ENCODE peak calls at places on chromosomes 6 and 20, in seven cellular contexts. One of them, this sample, is unnamed.

GRCh38 chr20:51318058-51318960 is 224.2 kb downstream of the NFATC2 start:
- DNase-seq in activated CD4-positive, CD25-positive, alpha-beta regulatory T cell treated with anti-CD3 and anti-CD28 coated beads, Interleukin-2, amount 50 U/mL, for 72 hours: peak; percentile 63
- DNase-seq in skeletal muscle cell: no peak
- DNase-seq in stimulated activated CD4-positive, alpha-beta T cell treated with anti-CD3 and anti-CD28 coated beads, Interleukin-1b, Interleukin-23, amount 100 ng/mL, for 48 hours: peak; percentile 72
- DNase-seq in Calu3: peak; percentile 69
- DNase-seq in heart right ventricle: peak; percentile 27
- DNase-seq in aorta: no peak
- DNase-seq in this sample: peak; percentile 64

GRCh38 chr6:149900620-149901443 is 2.9 kb upstream of the RAET1E start:
- DNase-seq in activated CD4-positive, CD25-positive, alpha-beta regulatory T cell treated with anti-CD3 and anti-CD28 coated beads, Interleukin-2, amount 50 U/mL, for 72 hours: no peak
- DNase-seq in skeletal muscle cell: no peak
- DNase-seq in stimulated activated CD4-positive, alpha-beta T cell treated with anti-CD3 and anti-CD28 coated beads, Interleukin-1b, Interleukin-23, amount 100 ng/mL, for 48 hours: no peak
- DNase-seq in Calu3: no peak
- DNase-seq in heart right ventricle: no peak
- DNase-seq in aorta: peak; percentile 53
- DNase-seq in this sample: no peak

GRCh38 chr6:127397729-127398609 is 54.6 kb upstream of the ECHDC1 start:
- DNase-seq in activated CD4-positive, CD25-positive, alpha-beta regulatory T cell treated with anti-CD3 and anti-CD28 coated beads, Interleukin-2, amount 50 U/mL, for 72 hours: no peak
- DNase-seq in skeletal muscle cell: no peak
- DNase-seq in stimulated activated CD4-positive, alpha-beta T cell treated with anti-CD3 and anti-CD28 coated beads, Interleukin-1b, Interleukin-23, amount 100 ng/mL, for 48 hours: no peak
- DNase-seq in Calu3: no peak
- DNase-seq in heart right ventricle: no peak
- DNase-seq in aorta: no peak
- DNase-seq in this sample: no peak

GRCh38 chr20:44092551-44093248 is 94.3 kb downstream of the JPH2 start:
- DNase-seq in activated CD4-positive, CD25-positive, alpha-beta regulatory T cell treated with anti-CD3 and anti-CD28 coated beads, Interleukin-2, amount 50 U/mL, for 72 hours: no peak
- DNase-seq in skeletal muscle cell: no peak
- DNase-seq in stimulated activated CD4-positive, alpha-beta T cell treated with anti-CD3 and anti-CD28 coated beads, Interleukin-1b, Interleukin-23, amount 100 ng/mL, for 48 hours: no peak
- DNase-seq in Calu3: peak; percentile 54
- DNase-seq in heart right ventricle: no peak
- DNase-seq in aorta: no peak
- DNase-seq in this sample: no peak

GRCh38 chr20:51037499-51038110 is 14.7 kb upstream of the KCNG1 start:
- DNase-seq in activated CD4-positive, CD25-positive, alpha-beta regulatory T cell treated with anti-CD3 and anti-CD28 coated beads, Interleukin-2, amount 50 U/mL, for 72 hours: no peak
- DNase-seq in skeletal muscle cell: no peak
- DNase-seq in stimulated activated CD4-positive, alpha-beta T cell treated with anti-CD3 and anti-CD28 coated beads, Interleukin-1b, Interleukin-23, amount 100 ng/mL, for 48 hours: no peak
- DNase-seq in Calu3: no peak
- DNase-seq in heart right ventricle: no peak
- DNase-seq in aorta: no peak
- DNase-seq in this sample: no peak

GRCh38 chr6:170035896-170036295 is 255.0 kb downstream of the DLL1 start:
- DNase-seq in activated CD4-positive, CD25-positive, alpha-beta regulatory T cell treated with anti-CD3 and anti-CD28 coated beads, Interleukin-2, amount 50 U/mL, for 72 hours: no peak
- DNase-seq in skeletal muscle cell: no peak
- DNase-seq in stimulated activated CD4-positive, alpha-beta T cell treated with anti-CD3 and anti-CD28 coated beads, Interleukin-1b, Interleukin-23, amount 100 ng/mL, for 48 hours: no peak
- DNase-seq in Calu3: no peak
- DNase-seq in heart right ventricle: no peak
- DNase-seq in aorta: peak; percentile 35
- DNase-seq in this sample: peak; percentile 2

GRCh38 chr6:34642427-34642826 is 54.1 kb downstream of the ILRUN start:
- DNase-seq in activated CD4-positive, CD25-positive, alpha-beta regulatory T cell treated with anti-CD3 and anti-CD28 coated beads, Interleukin-2, amount 50 U/mL, for 72 hours: no peak
- DNase-seq in skeletal muscle cell: no peak
- DNase-seq in stimulated activated CD4-positive, alpha-beta T cell treated with anti-CD3 and anti-CD28 coated beads, Interleukin-1b, Interleukin-23, amount 100 ng/mL, for 48 hours: no peak
- DNase-seq in Calu3: no peak
- DNase-seq in heart right ventricle: no peak
- DNase-seq in aorta: no peak
- DNase-seq in this sample: no peak

GRCh38 chr20:48722737-48723191 is 105.0 kb downstream of the PREX1 start:
- DNase-seq in activated CD4-positive, CD25-positive, alpha-beta regulatory T cell treated with anti-CD3 and anti-CD28 coated beads, Interleukin-2, amount 50 U/mL, for 72 hours: no peak
- DNase-seq in skeletal muscle cell: no peak
- DNase-seq in stimulated activated CD4-positive, alpha-beta T cell treated with anti-CD3 and anti-CD28 coated beads, Interleukin-1b, Interleukin-23, amount 100 ng/mL, for 48 hours: no peak
- DNase-seq in Calu3: peak; percentile 37
- DNase-seq in heart right ventricle: no peak
- DNase-seq in aorta: peak; percentile 85
- DNase-seq in this sample: no peak

GRCh38 chr6:5302995-5303622 is 41.8 kb downstream of the FARS2 start:
- DNase-seq in activated CD4-positive, CD25-positive, alpha-beta regulatory T cell treated with anti-CD3 and anti-CD28 coated beads, Interleukin-2, amount 50 U/mL, for 72 hours: peak; percentile 54
- DNase-seq in skeletal muscle cell: no peak
- DNase-seq in stimulated activated CD4-positive, alpha-beta T cell treated with anti-CD3 and anti-CD28 coated beads, Interleukin-1b, Interleukin-23, amount 100 ng/mL, for 48 hours: peak; percentile 60
- DNase-seq in Calu3: peak; percentile 51
- DNase-seq in heart right ventricle: peak; percentile 22
- DNase-seq in aorta: no peak
- DNase-seq in this sample: peak; percentile 57

GRCh38 chr6:54366647-54367327 is 58.5 kb downstream of the TINAG start:
- DNase-seq in activated CD4-positive, CD25-positive, alpha-beta regulatory T cell treated with anti-CD3 and anti-CD28 coated beads, Interleukin-2, amount 50 U/mL, for 72 hours: no peak
- DNase-seq in skeletal muscle cell: no peak
- DNase-seq in stimulated activated CD4-positive, alpha-beta T cell treated with anti-CD3 and anti-CD28 coated beads, Interleukin-1b, Interleukin-23, amount 100 ng/mL, for 48 hours: no peak
- DNase-seq in Calu3: peak; percentile 24
- DNase-seq in heart right ventricle: no peak
- DNase-seq in aorta: no peak
- DNase-seq in this sample: no peak

GRCh38 chr20:10216146-10216741 is 2.4 kb upstream of the SNAP25 start:
- DNase-seq in activated CD4-positive, CD25-positive, alpha-beta regulatory T cell treated with anti-CD3 and anti-CD28 coated beads, Interleukin-2, amount 50 U/mL, for 72 hours: no peak
- DNase-seq in skeletal muscle cell: peak; percentile 1
- DNase-seq in stimulated activated CD4-positive, alpha-beta T cell treated with anti-CD3 and anti-CD28 coated beads, Interleukin-1b, Interleukin-23, amount 100 ng/mL, for 48 hours: no peak
- DNase-seq in Calu3: no peak
- DNase-seq in heart right ventricle: no peak
- DNase-seq in aorta: no peak
- DNase-seq in this sample: no peak

GRCh38 chr6:98463038-98463437 is 371.3 kb upstream of the POU3F2 start:
- DNase-seq in activated CD4-positive, CD25-positive, alpha-beta regulatory T cell treated with anti-CD3 and anti-CD28 coated beads, Interleukin-2, amount 50 U/mL, for 72 hours: no peak
- DNase-seq in skeletal muscle cell: no peak
- DNase-seq in stimulated activated CD4-positive, alpha-beta T cell treated with anti-CD3 and anti-CD28 coated beads, Interleukin-1b, Interleukin-23, amount 100 ng/mL, for 48 hours: no peak
- DNase-seq in Calu3: no peak
- DNase-seq in heart right ventricle: no peak
- DNase-seq in aorta: no peak
- DNase-seq in this sample: no peak

GRCh38 chr20:36550797-36551299 is 9.5 kb downstream of the MYL9 start:
- DNase-seq in activated CD4-positive, CD25-positive, alpha-beta regulatory T cell treated with anti-CD3 and anti-CD28 coated beads, Interleukin-2, amount 50 U/mL, for 72 hours: no peak
- DNase-seq in skeletal muscle cell: no peak
- DNase-seq in stimulated activated CD4-positive, alpha-beta T cell treated with anti-CD3 and anti-CD28 coated beads, Interleukin-1b, Interleukin-23, amount 100 ng/mL, for 48 hours: no peak
- DNase-seq in Calu3: no peak
- DNase-seq in heart right ventricle: no peak
- DNase-seq in aorta: peak; percentile 76
- DNase-seq in this sample: peak; percentile 69

GRCh38 chr6:122033564-122034181 is 365.8 kb upstream of the HSF2 start:
- DNase-seq in activated CD4-positive, CD25-positive, alpha-beta regulatory T cell treated with anti-CD3 and anti-CD28 coated beads, Interleukin-2, amount 50 U/mL, for 72 hours: no peak
- DNase-seq in skeletal muscle cell: no peak
- DNase-seq in stimulated activated CD4-positive, alpha-beta T cell treated with anti-CD3 and anti-CD28 coated beads, Interleukin-1b, Interleukin-23, amount 100 ng/mL, for 48 hours: no peak
- DNase-seq in Calu3: peak; percentile 9
- DNase-seq in heart right ventricle: no peak
- DNase-seq in aorta: no peak
- DNase-seq in this sample: no peak

GRCh38 chr20:44491635-44492395 is 16.1 kb downstream of the TTPAL start:
- DNase-seq in activated CD4-positive, CD25-positive, alpha-beta regulatory T cell treated with anti-CD3 and anti-CD28 coated beads, Interleukin-2, amount 50 U/mL, for 72 hours: no peak
- DNase-seq in skeletal muscle cell: peak; percentile 61
- DNase-seq in stimulated activated CD4-positive, alpha-beta T cell treated with anti-CD3 and anti-CD28 coated beads, Interleukin-1b, Interleukin-23, amount 100 ng/mL, for 48 hours: no peak
- DNase-seq in Calu3: no peak
- DNase-seq in heart right ventricle: no peak
- DNase-seq in aorta: no peak
- DNase-seq in this sample: peak; percentile 48

GRCh38 chr6:137117605-137118004 is 55.8 kb downstream of the IL22RA2 start:
- DNase-seq in activated CD4-positive, CD25-positive, alpha-beta regulatory T cell treated with anti-CD3 and anti-CD28 coated beads, Interleukin-2, amount 50 U/mL, for 72 hours: no peak
- DNase-seq in skeletal muscle cell: no peak
- DNase-seq in stimulated activated CD4-positive, alpha-beta T cell treated with anti-CD3 and anti-CD28 coated beads, Interleukin-1b, Interleukin-23, amount 100 ng/mL, for 48 hours: no peak
- DNase-seq in Calu3: no peak
- DNase-seq in heart right ventricle: no peak
- DNase-seq in aorta: no peak
- DNase-seq in this sample: no peak

GRCh38 chr6:79671605-79672266 is 40.6 kb downstream of the SH3BGRL2 start:
- DNase-seq in activated CD4-positive, CD25-positive, alpha-beta regulatory T cell treated with anti-CD3 and anti-CD28 coated beads, Interleukin-2, amount 50 U/mL, for 72 hours: no peak
- DNase-seq in skeletal muscle cell: no peak
- DNase-seq in stimulated activated CD4-positive, alpha-beta T cell treated with anti-CD3 and anti-CD28 coated beads, Interleukin-1b, Interleukin-23, amount 100 ng/mL, for 48 hours: peak; percentile 51
- DNase-seq in Calu3: peak; percentile 88
- DNase-seq in heart right ventricle: peak; percentile 15
- DNase-seq in aorta: no peak
- DNase-seq in this sample: peak; percentile 51

GRCh38 chr6:141347906-141348492 is 784.7 kb upstream of the GJE1 start:
- DNase-seq in activated CD4-positive, CD25-positive, alpha-beta regulatory T cell treated with anti-CD3 and anti-CD28 coated beads, Interleukin-2, amount 50 U/mL, for 72 hours: no peak
- DNase-seq in skeletal muscle cell: no peak
- DNase-seq in stimulated activated CD4-positive, alpha-beta T cell treated with anti-CD3 and anti-CD28 coated beads, Interleukin-1b, Interleukin-23, amount 100 ng/mL, for 48 hours: no peak
- DNase-seq in Calu3: no peak
- DNase-seq in heart right ventricle: no peak
- DNase-seq in aorta: no peak
- DNase-seq in this sample: no peak

GRCh38 chr20:63182425-63182824 is 33.5 kb downstream of the YTHDF1 start:
- DNase-seq in activated CD4-positive, CD25-positive, alpha-beta regulatory T cell treated with anti-CD3 and anti-CD28 coated beads, Interleukin-2, amount 50 U/mL, for 72 hours: no peak
- DNase-seq in skeletal muscle cell: no peak
- DNase-seq in stimulated activated CD4-positive, alpha-beta T cell treated with anti-CD3 and anti-CD28 coated beads, Interleukin-1b, Interleukin-23, amount 100 ng/mL, for 48 hours: no peak
- DNase-seq in Calu3: no peak
- DNase-seq in heart right ventricle: no peak
- DNase-seq in aorta: no peak
- DNase-seq in this sample: no peak

GRCh38 chr6:134631398-134631924 is 313.5 kb upstream of the SGK1 start:
- DNase-seq in activated CD4-positive, CD25-positive, alpha-beta regulatory T cell treated with anti-CD3 and anti-CD28 coated beads, Interleukin-2, amount 50 U/mL, for 72 hours: no peak
- DNase-seq in skeletal muscle cell: no peak
- DNase-seq in stimulated activated CD4-positive, alpha-beta T cell treated with anti-CD3 and anti-CD28 coated beads, Interleukin-1b, Interleukin-23, amount 100 ng/mL, for 48 hours: no peak
- DNase-seq in Calu3: no peak
- DNase-seq in heart right ventricle: no peak
- DNase-seq in aorta: no peak
- DNase-seq in this sample: no peak

GRCh38 chr6:125611573-125612399 is 137.6 kb upstream of the HEY2 start:
- DNase-seq in activated CD4-positive, CD25-positive, alpha-beta regulatory T cell treated with anti-CD3 and anti-CD28 coated beads, Interleukin-2, amount 50 U/mL, for 72 hours: no peak
- DNase-seq in skeletal muscle cell: no peak
- DNase-seq in stimulated activated CD4-positive, alpha-beta T cell treated with anti-CD3 and anti-CD28 coated beads, Interleukin-1b, Interleukin-23, amount 100 ng/mL, for 48 hours: no peak
- DNase-seq in Calu3: no peak
- DNase-seq in heart right ventricle: no peak
- DNase-seq in aorta: no peak
- DNase-seq in this sample: peak; percentile 51

GRCh38 chr20:53949319-53949839 is 121.0 kb downstream of the BCAS1 start:
- DNase-seq in activated CD4-positive, CD25-positive, alpha-beta regulatory T cell treated with anti-CD3 and anti-CD28 coated beads, Interleukin-2, amount 50 U/mL, for 72 hours: peak; percentile 66
- DNase-seq in skeletal muscle cell: peak; percentile 85
- DNase-seq in stimulated activated CD4-positive, alpha-beta T cell treated with anti-CD3 and anti-CD28 coated beads, Interleukin-1b, Interleukin-23, amount 100 ng/mL, for 48 hours: peak; percentile 78
- DNase-seq in Calu3: peak; percentile 61
- DNase-seq in heart right ventricle: peak; percentile 38
- DNase-seq in aorta: peak; percentile 83
- DNase-seq in this sample: peak; percentile 73

GRCh38 chr20:56519551-56519950 is 5.0 kb upstream of the FAM209A start:
- DNase-seq in activated CD4-positive, CD25-positive, alpha-beta regulatory T cell treated with anti-CD3 and anti-CD28 coated beads, Interleukin-2, amount 50 U/mL, for 72 hours: no peak
- DNase-seq in skeletal muscle cell: no peak
- DNase-seq in stimulated activated CD4-positive, alpha-beta T cell treated with anti-CD3 and anti-CD28 coated beads, Interleukin-1b, Interleukin-23, amount 100 ng/mL, for 48 hours: no peak
- DNase-seq in Calu3: no peak
- DNase-seq in heart right ventricle: no peak
- DNase-seq in aorta: no peak
- DNase-seq in this sample: no peak

GRCh38 chr6:10837692-10837996 is 695 bp downstream of the MAK start:
- DNase-seq in activated CD4-positive, CD25-positive, alpha-beta regulatory T cell treated with anti-CD3 and anti-CD28 coated beads, Interleukin-2, amount 50 U/mL, for 72 hours: peak; percentile 32
- DNase-seq in skeletal muscle cell: no peak
- DNase-seq in stimulated activated CD4-positive, alpha-beta T cell treated with anti-CD3 and anti-CD28 coated beads, Interleukin-1b, Interleukin-23, amount 100 ng/mL, for 48 hours: peak; percentile 5
- DNase-seq in Calu3: no peak
- DNase-seq in heart right ventricle: no peak
- DNase-seq in aorta: no peak
- DNase-seq in this sample: no peak

GRCh38 chr6:31615748-31616147 is 714 bp downstream of the AIF1 start:
- DNase-seq in activated CD4-positive, CD25-positive, alpha-beta regulatory T cell treated with anti-CD3 and anti-CD28 coated beads, Interleukin-2, amount 50 U/mL, for 72 hours: no peak
- DNase-seq in skeletal muscle cell: no peak
- DNase-seq in stimulated activated CD4-positive, alpha-beta T cell treated with anti-CD3 and anti-CD28 coated beads, Interleukin-1b, Interleukin-23, amount 100 ng/mL, for 48 hours: peak; percentile 22
- DNase-seq in Calu3: no peak
- DNase-seq in heart right ventricle: no peak
- DNase-seq in aorta: no peak
- DNase-seq in this sample: no peak

GRCh38 chr6:3283241-3283640 is 24.5 kb downstream of the PSMG4 start:
- DNase-seq in activated CD4-positive, CD25-positive, alpha-beta regulatory T cell treated with anti-CD3 and anti-CD28 coated beads, Interleukin-2, amount 50 U/mL, for 72 hours: no peak
- DNase-seq in skeletal muscle cell: no peak
- DNase-seq in stimulated activated CD4-positive, alpha-beta T cell treated with anti-CD3 and anti-CD28 coated beads, Interleukin-1b, Interleukin-23, amount 100 ng/mL, for 48 hours: no peak
- DNase-seq in Calu3: no peak
- DNase-seq in heart right ventricle: no peak
- DNase-seq in aorta: no peak
- DNase-seq in this sample: no peak

GRCh38 chr6:65450451-65450850 is 256.6 kb downstream of the EYS start:
- DNase-seq in activated CD4-positive, CD25-positive, alpha-beta regulatory T cell treated with anti-CD3 and anti-CD28 coated beads, Interleukin-2, amount 50 U/mL, for 72 hours: no peak
- DNase-seq in skeletal muscle cell: no peak
- DNase-seq in stimulated activated CD4-positive, alpha-beta T cell treated with anti-CD3 and anti-CD28 coated beads, Interleukin-1b, Interleukin-23, amount 100 ng/mL, for 48 hours: no peak
- DNase-seq in Calu3: no peak
- DNase-seq in heart right ventricle: no peak
- DNase-seq in aorta: no peak
- DNase-seq in this sample: no peak

GRCh38 chr20:40339661-40340449 is 349.2 kb downstream of the MAFB start:
- DNase-seq in activated CD4-positive, CD25-positive, alpha-beta regulatory T cell treated with anti-CD3 and anti-CD28 coated beads, Interleukin-2, amount 50 U/mL, for 72 hours: no peak
- DNase-seq in skeletal muscle cell: no peak
- DNase-seq in stimulated activated CD4-positive, alpha-beta T cell treated with anti-CD3 and anti-CD28 coated beads, Interleukin-1b, Interleukin-23, amount 100 ng/mL, for 48 hours: no peak
- DNase-seq in Calu3: no peak
- DNase-seq in heart right ventricle: peak; percentile 37
- DNase-seq in aorta: no peak
- DNase-seq in this sample: peak; percentile 39

GRCh38 chr20:38926934-38927616 is 858 bp downstream of the FAM83D start:
- DNase-seq in activated CD4-positive, CD25-positive, alpha-beta regulatory T cell treated with anti-CD3 and anti-CD28 coated beads, Interleukin-2, amount 50 U/mL, for 72 hours: no peak
- DNase-seq in skeletal muscle cell: no peak
- DNase-seq in stimulated activated CD4-positive, alpha-beta T cell treated with anti-CD3 and anti-CD28 coated beads, Interleukin-1b, Interleukin-23, amount 100 ng/mL, for 48 hours: no peak
- DNase-seq in Calu3: no peak
- DNase-seq in heart right ventricle: no peak
- DNase-seq in aorta: peak; percentile 77
- DNase-seq in this sample: no peak

GRCh38 chr6:169839898-169840631 is 88.6 kb downstream of the ERMARD start:
- DNase-seq in activated CD4-positive, CD25-positive, alpha-beta regulatory T cell treated with anti-CD3 and anti-CD28 coated beads, Interleukin-2, amount 50 U/mL, for 72 hours: no peak
- DNase-seq in skeletal muscle cell: no peak
- DNase-seq in stimulated activated CD4-positive, alpha-beta T cell treated with anti-CD3 and anti-CD28 coated beads, Interleukin-1b, Interleukin-23, amount 100 ng/mL, for 48 hours: no peak
- DNase-seq in Calu3: no peak
- DNase-seq in heart right ventricle: no peak
- DNase-seq in aorta: peak; percentile 73
- DNase-seq in this sample: no peak

GRCh38 chr6:107820571-107821261 is 3.4 kb downstream of the SCML4 start:
- DNase-seq in activated CD4-positive, CD25-positive, alpha-beta regulatory T cell treated with anti-CD3 and anti-CD28 coated beads, Interleukin-2, amount 50 U/mL, for 72 hours: no peak
- DNase-seq in skeletal muscle cell: no peak
- DNase-seq in stimulated activated CD4-positive, alpha-beta T cell treated with anti-CD3 and anti-CD28 coated beads, Interleukin-1b, Interleukin-23, amount 100 ng/mL, for 48 hours: peak; percentile 24
- DNase-seq in Calu3: peak; percentile 28
- DNase-seq in heart right ventricle: no peak
- DNase-seq in aorta: no peak
- DNase-seq in this sample: no peak

GRCh38 chr20:39670987-39671386 is 708.8 kb downstream of the DHX35 start:
- DNase-seq in activated CD4-positive, CD25-positive, alpha-beta regulatory T cell treated with anti-CD3 and anti-CD28 coated beads, Interleukin-2, amount 50 U/mL, for 72 hours: no peak
- DNase-seq in skeletal muscle cell: no peak
- DNase-seq in stimulated activated CD4-positive, alpha-beta T cell treated with anti-CD3 and anti-CD28 coated beads, Interleukin-1b, Interleukin-23, amount 100 ng/mL, for 48 hours: no peak
- DNase-seq in Calu3: no peak
- DNase-seq in heart right ventricle: no peak
- DNase-seq in aorta: no peak
- DNase-seq in this sample: no peak

GRCh38 chr6:9851541-9852380 is 563.1 kb downstream of the TFAP2A start:
- DNase-seq in activated CD4-positive, CD25-positive, alpha-beta regulatory T cell treated with anti-CD3 and anti-CD28 coated beads, Interleukin-2, amount 50 U/mL, for 72 hours: no peak
- DNase-seq in skeletal muscle cell: no peak
- DNase-seq in stimulated activated CD4-positive, alpha-beta T cell treated with anti-CD3 and anti-CD28 coated beads, Interleukin-1b, Interleukin-23, amount 100 ng/mL, for 48 hours: no peak
- DNase-seq in Calu3: peak; percentile 60
- DNase-seq in heart right ventricle: no peak
- DNase-seq in aorta: no peak
- DNase-seq in this sample: no peak

GRCh38 chr6:137389150-137389664 is 105.0 kb downstream of the OLIG3 start:
- DNase-seq in activated CD4-positive, CD25-positive, alpha-beta regulatory T cell treated with anti-CD3 and anti-CD28 coated beads, Interleukin-2, amount 50 U/mL, for 72 hours: peak; percentile 54
- DNase-seq in skeletal muscle cell: peak; percentile 13
- DNase-seq in stimulated activated CD4-positive, alpha-beta T cell treated with anti-CD3 and anti-CD28 coated beads, Interleukin-1b, Interleukin-23, amount 100 ng/mL, for 48 hours: peak; percentile 75
- DNase-seq in Calu3: no peak
- DNase-seq in heart right ventricle: no peak
- DNase-seq in aorta: no peak
- DNase-seq in this sample: no peak

GRCh38 chr20:47396762-47397476 is 40.4 kb upstream of the ZMYND8 start:
- DNase-seq in activated CD4-positive, CD25-positive, alpha-beta regulatory T cell treated with anti-CD3 and anti-CD28 coated beads, Interleukin-2, amount 50 U/mL, for 72 hours: no peak
- DNase-seq in skeletal muscle cell: no peak
- DNase-seq in stimulated activated CD4-positive, alpha-beta T cell treated with anti-CD3 and anti-CD28 coated beads, Interleukin-1b, Interleukin-23, amount 100 ng/mL, for 48 hours: no peak
- DNase-seq in Calu3: no peak
- DNase-seq in heart right ventricle: no peak
- DNase-seq in aorta: no peak
- DNase-seq in this sample: peak; percentile 3

GRCh38 chr6:24283043-24283985 is 74.5 kb downstream of the DCDC2 start:
- DNase-seq in activated CD4-positive, CD25-positive, alpha-beta regulatory T cell treated with anti-CD3 and anti-CD28 coated beads, Interleukin-2, amount 50 U/mL, for 72 hours: no peak
- DNase-seq in skeletal muscle cell: peak; percentile 28
- DNase-seq in stimulated activated CD4-positive, alpha-beta T cell treated with anti-CD3 and anti-CD28 coated beads, Interleukin-1b, Interleukin-23, amount 100 ng/mL, for 48 hours: peak; percentile 30
- DNase-seq in Calu3: peak; percentile 89
- DNase-seq in heart right ventricle: peak; percentile 40
- DNase-seq in aorta: no peak
- DNase-seq in this sample: peak; percentile 85

GRCh38 chr6:136975089-136975715 is 53.1 kb downstream of the SLC35D3 start:
- DNase-seq in activated CD4-positive, CD25-positive, alpha-beta regulatory T cell treated with anti-CD3 and anti-CD28 coated beads, Interleukin-2, amount 50 U/mL, for 72 hours: no peak
- DNase-seq in skeletal muscle cell: no peak
- DNase-seq in stimulated activated CD4-positive, alpha-beta T cell treated with anti-CD3 and anti-CD28 coated beads, Interleukin-1b, Interleukin-23, amount 100 ng/mL, for 48 hours: no peak
- DNase-seq in Calu3: no peak
- DNase-seq in heart right ventricle: no peak
- DNase-seq in aorta: no peak
- DNase-seq in this sample: no peak

GRCh38 chr6:37653933-37654565 is 43.6 kb downstream of the MDGA1 start:
- DNase-seq in activated CD4-positive, CD25-positive, alpha-beta regulatory T cell treated with anti-CD3 and anti-CD28 coated beads, Interleukin-2, amount 50 U/mL, for 72 hours: peak; percentile 65
- DNase-seq in skeletal muscle cell: no peak
- DNase-seq in stimulated activated CD4-positive, alpha-beta T cell treated with anti-CD3 and anti-CD28 coated beads, Interleukin-1b, Interleukin-23, amount 100 ng/mL, for 48 hours: peak; percentile 61
- DNase-seq in Calu3: peak; percentile 68
- DNase-seq in heart right ventricle: no peak
- DNase-seq in aorta: no peak
- DNase-seq in this sample: no peak

This sample was measured in right cardiac atrium.